ENCODE peak calls at places on chromosomes 1 and 21, in five cellular contexts. One of them, this sample, is unnamed.
A peak's percentile ranks its signal among the peaks of the same experiment; 100 is the strongest.

GRCh38 chr21:32757804-32758203 is 13.8 kb downstream of the PAXBP1 start:
- DNase-seq in naive thymus-derived CD4-positive, alpha-beta T cell: no peak
- DNase-seq in fibroblast of pulmonary artery: no peak
- DNase-seq in amygdala: no peak
- DNase-seq in esophagus squamous epithelium: no peak
- DNase-seq in this sample: no peak

GRCh38 chr1:30343562-30343961 is 379.8 kb downstream of the MATN1 start:
- DNase-seq in naive thymus-derived CD4-positive, alpha-beta T cell: no peak
- DNase-seq in fibroblast of pulmonary artery: no peak
- DNase-seq in amygdala: no peak
- DNase-seq in esophagus squamous epithelium: no peak
- DNase-seq in this sample: no peak

GRCh38 chr1:37807555-37808368 is at the start of the genes C1orf122 and YRDC:
- DNase-seq in naive thymus-derived CD4-positive, alpha-beta T cell: peak; percentile 87
- DNase-seq in fibroblast of pulmonary artery: peak; percentile 93
- DNase-seq in amygdala: peak; percentile 67
- DNase-seq in esophagus squamous epithelium: peak; percentile 50
- DNase-seq in this sample: peak; percentile 82

GRCh38 chr21:18603246-18603645 is 199.7 kb upstream of the TMPRSS15 start:
- DNase-seq in naive thymus-derived CD4-positive, alpha-beta T cell: no peak
- DNase-seq in fibroblast of pulmonary artery: no peak
- DNase-seq in amygdala: no peak
- DNase-seq in esophagus squamous epithelium: no peak
- DNase-seq in this sample: no peak

GRCh38 chr1:212104586-212105282 is 69.2 kb downstream of the DTL start:
- DNase-seq in naive thymus-derived CD4-positive, alpha-beta T cell: no peak
- DNase-seq in fibroblast of pulmonary artery: no peak
- DNase-seq in amygdala: no peak
- DNase-seq in esophagus squamous epithelium: no peak
- DNase-seq in this sample: peak; percentile 14

GRCh38 chr1:92784051-92784638 is 763 bp downstream of the EVI5 start:
- DNase-seq in naive thymus-derived CD4-positive, alpha-beta T cell: peak; percentile 41
- DNase-seq in fibroblast of pulmonary artery: peak; percentile 53
- DNase-seq in amygdala: no peak
- DNase-seq in esophagus squamous epithelium: no peak
- DNase-seq in this sample: no peak

GRCh38 chr1:51661081-51661518 is 44.2 kb downstream of the OSBPL9 start:
- DNase-seq in naive thymus-derived CD4-positive, alpha-beta T cell: no peak
- DNase-seq in fibroblast of pulmonary artery: peak; percentile 96
- DNase-seq in amygdala: no peak
- DNase-seq in esophagus squamous epithelium: no peak
- DNase-seq in this sample: peak; percentile 95

GRCh38 chr1:64059556-64059955 is 143.9 kb upstream of the UBE2U start:
- DNase-seq in naive thymus-derived CD4-positive, alpha-beta T cell: no peak
- DNase-seq in fibroblast of pulmonary artery: no peak
- DNase-seq in amygdala: no peak
- DNase-seq in esophagus squamous epithelium: no peak
- DNase-seq in this sample: no peak

GRCh38 chr1:26357121-26357602 is 3.2 kb upstream of the CRYBG2 start:
- DNase-seq in naive thymus-derived CD4-positive, alpha-beta T cell: no peak
- DNase-seq in fibroblast of pulmonary artery: no peak
- DNase-seq in amygdala: no peak
- DNase-seq in esophagus squamous epithelium: no peak
- DNase-seq in this sample: no peak

GRCh38 chr1:185442065-185442464 is 125.0 kb upstream of the IVNS1ABP start:
- DNase-seq in naive thymus-derived CD4-positive, alpha-beta T cell: no peak
- DNase-seq in fibroblast of pulmonary artery: peak; percentile 24
- DNase-seq in amygdala: no peak
- DNase-seq in esophagus squamous epithelium: no peak
- DNase-seq in this sample: no peak

GRCh38 chr1:205351984-205352713 is 4.6 kb downstream of the KLHDC8A start:
- DNase-seq in naive thymus-derived CD4-positive, alpha-beta T cell: no peak
- DNase-seq in fibroblast of pulmonary artery: no peak
- DNase-seq in amygdala: no peak
- DNase-seq in esophagus squamous epithelium: no peak
- DNase-seq in this sample: no peak

GRCh38 chr1:19164274-19165015 is 45.6 kb downstream of the UBR4 start:
- DNase-seq in naive thymus-derived CD4-positive, alpha-beta T cell: no peak
- DNase-seq in fibroblast of pulmonary artery: peak; percentile 6
- DNase-seq in amygdala: no peak
- DNase-seq in esophagus squamous epithelium: no peak
- DNase-seq in this sample: no peak

GRCh38 chr1:40651138-40651857 is 14.2 kb downstream of the RIMS3 start:
- DNase-seq in naive thymus-derived CD4-positive, alpha-beta T cell: no peak
- DNase-seq in fibroblast of pulmonary artery: no peak
- DNase-seq in amygdala: no peak
- DNase-seq in esophagus squamous epithelium: no peak
- DNase-seq in this sample: no peak

GRCh38 chr1:235238558-235238957 is 77.5 kb upstream of the RBM34 start:
- DNase-seq in naive thymus-derived CD4-positive, alpha-beta T cell: no peak
- DNase-seq in fibroblast of pulmonary artery: no peak
- DNase-seq in amygdala: no peak
- DNase-seq in esophagus squamous epithelium: no peak
- DNase-seq in this sample: no peak

GRCh38 chr1:156693858-156694562 is 11.4 kb downstream of the CRABP2 start:
- DNase-seq in naive thymus-derived CD4-positive, alpha-beta T cell: no peak
- DNase-seq in fibroblast of pulmonary artery: no peak
- DNase-seq in amygdala: no peak
- DNase-seq in esophagus squamous epithelium: no peak
- DNase-seq in this sample: no peak

GRCh38 chr1:21594495-21594894 is 74.7 kb downstream of the RAP1GAP start:
- DNase-seq in naive thymus-derived CD4-positive, alpha-beta T cell: no peak
- DNase-seq in fibroblast of pulmonary artery: peak; percentile 12
- DNase-seq in amygdala: no peak
- DNase-seq in esophagus squamous epithelium: no peak
- DNase-seq in this sample: no peak

GRCh38 chr1:204314893-204315735 is 44.6 kb downstream of the PLEKHA6 start:
- DNase-seq in naive thymus-derived CD4-positive, alpha-beta T cell: no peak
- DNase-seq in fibroblast of pulmonary artery: no peak
- DNase-seq in amygdala: no peak
- DNase-seq in esophagus squamous epithelium: no peak
- DNase-seq in this sample: no peak

GRCh38 chr1:34762474-34763141 is 3.1 kb downstream of the GJB4 start:
- DNase-seq in naive thymus-derived CD4-positive, alpha-beta T cell: no peak
- DNase-seq in fibroblast of pulmonary artery: no peak
- DNase-seq in amygdala: no peak
- DNase-seq in esophagus squamous epithelium: no peak
- DNase-seq in this sample: no peak

GRCh38 chr21:31688603-31689368 is 29.3 kb downstream of the SOD1 start:
- DNase-seq in naive thymus-derived CD4-positive, alpha-beta T cell: no peak
- DNase-seq in fibroblast of pulmonary artery: no peak
- DNase-seq in amygdala: no peak
- DNase-seq in esophagus squamous epithelium: no peak
- DNase-seq in this sample: no peak

GRCh38 chr1:58968360-58968952 is 184.6 kb upstream of the JUN start:
- DNase-seq in naive thymus-derived CD4-positive, alpha-beta T cell: peak; percentile 66
- DNase-seq in fibroblast of pulmonary artery: peak; percentile 85
- DNase-seq in amygdala: no peak
- DNase-seq in esophagus squamous epithelium: no peak
- DNase-seq in this sample: peak; percentile 56

GRCh38 chr1:160367934-160368923 is 1.4 kb downstream of the NHLH1 start:
- DNase-seq in naive thymus-derived CD4-positive, alpha-beta T cell: no peak
- DNase-seq in fibroblast of pulmonary artery: no peak
- DNase-seq in amygdala: no peak
- DNase-seq in esophagus squamous epithelium: no peak
- DNase-seq in this sample: no peak

GRCh38 chr1:154349121-154349520 is 23.8 kb downstream of the ATP8B2 start:
- DNase-seq in naive thymus-derived CD4-positive, alpha-beta T cell: no peak
- DNase-seq in fibroblast of pulmonary artery: no peak
- DNase-seq in amygdala: no peak
- DNase-seq in esophagus squamous epithelium: no peak
- DNase-seq in this sample: no peak

GRCh38 chr1:44705938-44706337 is 25.0 kb downstream of the RNU5D-1 start:
- DNase-seq in naive thymus-derived CD4-positive, alpha-beta T cell: no peak
- DNase-seq in fibroblast of pulmonary artery: no peak
- DNase-seq in amygdala: no peak
- DNase-seq in esophagus squamous epithelium: no peak
- DNase-seq in this sample: no peak

GRCh38 chr1:197776348-197777082 is 1.2 kb upstream of the DENND1B start:
- DNase-seq in naive thymus-derived CD4-positive, alpha-beta T cell: peak; percentile 36
- DNase-seq in fibroblast of pulmonary artery: peak; percentile 56
- DNase-seq in amygdala: no peak
- DNase-seq in esophagus squamous epithelium: no peak
- DNase-seq in this sample: peak; percentile 76

GRCh38 chr1:43930168-43930948 is 3.2 kb upstream of the ARTN start:
- DNase-seq in naive thymus-derived CD4-positive, alpha-beta T cell: no peak
- DNase-seq in fibroblast of pulmonary artery: no peak
- DNase-seq in amygdala: no peak
- DNase-seq in esophagus squamous epithelium: no peak
- DNase-seq in this sample: no peak

GRCh38 chr1:109161836-109162606 is 48.1 kb downstream of the ELAPOR1 start:
- DNase-seq in naive thymus-derived CD4-positive, alpha-beta T cell: peak; percentile 15
- DNase-seq in fibroblast of pulmonary artery: peak; percentile 88
- DNase-seq in amygdala: no peak
- DNase-seq in esophagus squamous epithelium: no peak
- DNase-seq in this sample: peak; percentile 82

GRCh38 chr1:18907021-18907913 is 4.9 kb upstream of the ALDH4A1 start:
- DNase-seq in naive thymus-derived CD4-positive, alpha-beta T cell: peak; percentile 75
- DNase-seq in fibroblast of pulmonary artery: peak; percentile 80
- DNase-seq in amygdala: peak; percentile 20
- DNase-seq in esophagus squamous epithelium: no peak
- DNase-seq in this sample: no peak

GRCh38 chr1:79633456-79633855 is 626.9 kb upstream of the ADGRL4 start:
- DNase-seq in naive thymus-derived CD4-positive, alpha-beta T cell: no peak
- DNase-seq in fibroblast of pulmonary artery: peak; percentile 61
- DNase-seq in amygdala: no peak
- DNase-seq in esophagus squamous epithelium: no peak
- DNase-seq in this sample: peak; percentile 29

GRCh38 chr1:69513621-69514020 is 54.1 kb upstream of the LRRC7 start:
- DNase-seq in naive thymus-derived CD4-positive, alpha-beta T cell: no peak
- DNase-seq in fibroblast of pulmonary artery: peak; percentile 35
- DNase-seq in amygdala: no peak
- DNase-seq in esophagus squamous epithelium: no peak
- DNase-seq in this sample: peak; percentile 37

GRCh38 chr1:74468982-74469603 is 43.3 kb downstream of the LRRC53 start:
- DNase-seq in naive thymus-derived CD4-positive, alpha-beta T cell: no peak
- DNase-seq in fibroblast of pulmonary artery: peak; percentile 55
- DNase-seq in amygdala: no peak
- DNase-seq in esophagus squamous epithelium: no peak
- DNase-seq in this sample: no peak

GRCh38 chr1:156435551-156436318 is 64.8 kb downstream of the MEF2D start:
- DNase-seq in naive thymus-derived CD4-positive, alpha-beta T cell: no peak
- DNase-seq in fibroblast of pulmonary artery: no peak
- DNase-seq in amygdala: no peak
- DNase-seq in esophagus squamous epithelium: no peak
- DNase-seq in this sample: no peak

GRCh38 chr1:63010898-63011660 is 227.1 kb downstream of the ATG4C start:
- DNase-seq in naive thymus-derived CD4-positive, alpha-beta T cell: no peak
- DNase-seq in fibroblast of pulmonary artery: no peak
- DNase-seq in amygdala: no peak
- DNase-seq in esophagus squamous epithelium: no peak
- DNase-seq in this sample: no peak

GRCh38 chr1:210736681-210737080 is 397.3 kb downstream of the KCNH1 start:
- DNase-seq in naive thymus-derived CD4-positive, alpha-beta T cell: no peak
- DNase-seq in fibroblast of pulmonary artery: no peak
- DNase-seq in amygdala: no peak
- DNase-seq in esophagus squamous epithelium: no peak
- DNase-seq in this sample: no peak

GRCh38 chr1:172678990-172679772 is 20.3 kb downstream of the FASLG start:
- DNase-seq in naive thymus-derived CD4-positive, alpha-beta T cell: no peak
- DNase-seq in fibroblast of pulmonary artery: peak; percentile 17
- DNase-seq in amygdala: no peak
- DNase-seq in esophagus squamous epithelium: no peak
- DNase-seq in this sample: no peak

GRCh38 chr1:208170252-208170651 is 73.9 kb downstream of the PLXNA2 start:
- DNase-seq in naive thymus-derived CD4-positive, alpha-beta T cell: no peak
- DNase-seq in fibroblast of pulmonary artery: no peak
- DNase-seq in amygdala: no peak
- DNase-seq in esophagus squamous epithelium: no peak
- DNase-seq in this sample: no peak

GRCh38 chr21:34836103-34836932 is 167.5 kb downstream of the CLIC6 start:
- DNase-seq in naive thymus-derived CD4-positive, alpha-beta T cell: no peak
- DNase-seq in fibroblast of pulmonary artery: peak; percentile 99
- DNase-seq in amygdala: no peak
- DNase-seq in esophagus squamous epithelium: no peak
- DNase-seq in this sample: peak; percentile 98